ENCODE peak calls at places on chromosome 6, in four cellular contexts. One of them, this sample, is unnamed.

GRCh38 chr6:26157150-26157837 is 70.1 kb downstream of the HFE start:
- DNase-seq in pons: peak; percentile 49
- DNase-seq in HCEC 1CT: no peak
- DNase-seq in glutamatergic neuron: peak; percentile 81
- DNase-seq in this sample: peak; percentile 89

GRCh38 chr6:163369628-163370365 is 44.7 kb upstream of the QKI start:
- DNase-seq in glutamatergic neuron: no peak
- DNase-seq in pons: no peak
- DNase-seq in HCEC 1CT: no peak
- DNase-seq in this sample: no peak

GRCh38 chr6:56516003-56516402 is 126.7 kb downstream of the DST start:
- DNase-seq in glutamatergic neuron: no peak
- DNase-seq in pons: no peak
- DNase-seq in HCEC 1CT: no peak
- DNase-seq in this sample: no peak

GRCh38 chr6:149900620-149901443 is 2.9 kb upstream of the RAET1E start:
- DNase-seq in glutamatergic neuron: no peak
- DNase-seq in HCEC 1CT: no peak
- DNase-seq in pons: no peak
- DNase-seq in this sample: no peak

GRCh38 chr6:169647637-169648036 is 54.2 kb downstream of the WDR27 start:
- DNase-seq in glutamatergic neuron: no peak
- DNase-seq in pons: no peak
- DNase-seq in HCEC 1CT: no peak
- DNase-seq in this sample: no peak

GRCh38 chr6:163390770-163391169 is 23.7 kb upstream of the QKI start:
- DNase-seq in HCEC 1CT: no peak
- DNase-seq in pons: no peak
- DNase-seq in glutamatergic neuron: no peak
- DNase-seq in this sample: no peak

GRCh38 chr6:119479860-119480655 is 130.5 kb upstream of the MAN1A1 start:
- DNase-seq in pons: no peak
- DNase-seq in glutamatergic neuron: no peak
- DNase-seq in HCEC 1CT: peak; percentile 45
- DNase-seq in this sample: no peak

GRCh38 chr6:149425224-149425623 is 25.2 kb downstream of the SUMO4 start:
- DNase-seq in pons: no peak
- DNase-seq in glutamatergic neuron: no peak
- DNase-seq in HCEC 1CT: no peak
- DNase-seq in this sample: no peak

GRCh38 chr6:52834481-52834880 is 6.1 kb downstream of the GSTA5 start:
- DNase-seq in glutamatergic neuron: no peak
- DNase-seq in pons: no peak
- DNase-seq in HCEC 1CT: peak; percentile 42
- DNase-seq in this sample: no peak

This sample was measured in RKO.